ENCODE peak calls at places on chromosomes 2 and 18, in seven cellular contexts. One of them, this sample, is unnamed.
A peak's percentile ranks its signal among the peaks of the same experiment; 100 is the strongest.

GRCh38 chr2:217743407-217743806 is 259.4 kb downstream of the TNS1 start:
- DNase-seq in endodermal cell: peak; percentile 5
- DNase-seq in astrocyte: no peak
- DNase-seq in HFF-Myc: no peak
- DNase-seq in kidney: no peak
- DNase-seq in HCT116: no peak
- DNase-seq in uterus: no peak
- DNase-seq in this sample: no peak

GRCh38 chr2:75481041-75481836 is 79.5 kb downstream of the EVA1A start:
- DNase-seq in endodermal cell: peak; percentile 51
- DNase-seq in astrocyte: no peak
- DNase-seq in HFF-Myc: peak; percentile 44
- DNase-seq in kidney: no peak
- DNase-seq in HCT116: peak; percentile 10
- DNase-seq in uterus: no peak
- DNase-seq in this sample: peak; percentile 53

GRCh38 chr18:7133181-7133580 is 15.6 kb upstream of the LAMA1 start:
- DNase-seq in endodermal cell: no peak
- DNase-seq in astrocyte: peak; percentile 27
- DNase-seq in HFF-Myc: no peak
- DNase-seq in kidney: no peak
- DNase-seq in HCT116: no peak
- DNase-seq in uterus: no peak
- DNase-seq in this sample: no peak

GRCh38 chr2:205273627-205274026 is 408.7 kb upstream of the NRP2 start:
- DNase-seq in endodermal cell: no peak
- DNase-seq in astrocyte: no peak
- DNase-seq in HFF-Myc: no peak
- DNase-seq in kidney: no peak
- DNase-seq in HCT116: no peak
- DNase-seq in uterus: no peak
- DNase-seq in this sample: no peak

GRCh38 chr2:42407476-42407875 is 46.5 kb upstream of the COX7A2L start:
- DNase-seq in endodermal cell: no peak
- DNase-seq in astrocyte: no peak
- DNase-seq in HFF-Myc: no peak
- DNase-seq in kidney: no peak
- DNase-seq in HCT116: no peak
- DNase-seq in uterus: no peak
- DNase-seq in this sample: no peak

GRCh38 chr2:99662761-99663341 is 173.0 kb upstream of the REV1 start:
- DNase-seq in endodermal cell: no peak
- DNase-seq in astrocyte: peak; percentile 100
- DNase-seq in HFF-Myc: peak; percentile 89
- DNase-seq in kidney: no peak
- DNase-seq in HCT116: no peak
- DNase-seq in uterus: peak; percentile 54
- DNase-seq in this sample: peak; percentile 100

GRCh38 chr2:159366538-159366937 is 80.0 kb upstream of the WDSUB1 start:
- DNase-seq in endodermal cell: no peak
- DNase-seq in astrocyte: no peak
- DNase-seq in HFF-Myc: no peak
- DNase-seq in kidney: no peak
- DNase-seq in HCT116: no peak
- DNase-seq in uterus: no peak
- DNase-seq in this sample: no peak

GRCh38 chr2:30283931-30284565 is 52.7 kb downstream of the LBH start:
- DNase-seq in endodermal cell: no peak
- DNase-seq in astrocyte: no peak
- DNase-seq in HFF-Myc: no peak
- DNase-seq in kidney: no peak
- DNase-seq in HCT116: no peak
- DNase-seq in uterus: no peak
- DNase-seq in this sample: no peak

GRCh38 chr2:12813166-12813565 is 96.4 kb downstream of the TRIB2 start:
- DNase-seq in endodermal cell: no peak
- DNase-seq in astrocyte: no peak
- DNase-seq in HFF-Myc: no peak
- DNase-seq in kidney: no peak
- DNase-seq in HCT116: no peak
- DNase-seq in uterus: no peak
- DNase-seq in this sample: no peak

GRCh38 chr2:188316791-188317423 is 25.2 kb downstream of the GULP1 start:
- DNase-seq in endodermal cell: no peak
- DNase-seq in astrocyte: no peak
- DNase-seq in HFF-Myc: no peak
- DNase-seq in kidney: no peak
- DNase-seq in HCT116: no peak
- DNase-seq in uterus: no peak
- DNase-seq in this sample: no peak

GRCh38 chr2:25333981-25334380 is 7.7 kb downstream of the DNMT3A start:
- DNase-seq in endodermal cell: no peak
- DNase-seq in astrocyte: no peak
- DNase-seq in HFF-Myc: no peak
- DNase-seq in kidney: no peak
- DNase-seq in HCT116: no peak
- DNase-seq in uterus: no peak
- DNase-seq in this sample: no peak

GRCh38 chr2:224870341-224870740 is 154.2 kb upstream of the CCDC195 start:
- DNase-seq in endodermal cell: no peak
- DNase-seq in astrocyte: peak; percentile 13
- DNase-seq in HFF-Myc: no peak
- DNase-seq in kidney: no peak
- DNase-seq in HCT116: no peak
- DNase-seq in uterus: no peak
- DNase-seq in this sample: peak; percentile 61

GRCh38 chr2:178962805-178963433 is 87.0 kb downstream of the CCDC141 start:
- DNase-seq in endodermal cell: no peak
- DNase-seq in astrocyte: no peak
- DNase-seq in HFF-Myc: no peak
- DNase-seq in kidney: no peak
- DNase-seq in HCT116: no peak
- DNase-seq in uterus: no peak
- DNase-seq in this sample: no peak

GRCh38 chr2:25899404-25899925 is 21.2 kb upstream of the ASXL2 start:
- DNase-seq in endodermal cell: no peak
- DNase-seq in astrocyte: no peak
- DNase-seq in HFF-Myc: no peak
- DNase-seq in kidney: no peak
- DNase-seq in HCT116: no peak
- DNase-seq in uterus: no peak
- DNase-seq in this sample: no peak

GRCh38 chr2:75403991-75404428 is 156.7 kb downstream of the EVA1A start:
- DNase-seq in endodermal cell: no peak
- DNase-seq in astrocyte: peak; percentile 22
- DNase-seq in HFF-Myc: peak; percentile 53
- DNase-seq in kidney: no peak
- DNase-seq in HCT116: peak; percentile 39
- DNase-seq in uterus: no peak
- DNase-seq in this sample: peak; percentile 59

GRCh38 chr18:59877366-59877765 is 22.4 kb upstream of the PMAIP1 start:
- DNase-seq in endodermal cell: no peak
- DNase-seq in astrocyte: no peak
- DNase-seq in HFF-Myc: no peak
- DNase-seq in kidney: no peak
- DNase-seq in HCT116: no peak
- DNase-seq in uterus: no peak
- DNase-seq in this sample: peak; percentile 46

GRCh38 chr2:99692785-99693184 is 203.0 kb upstream of the REV1 start:
- DNase-seq in endodermal cell: peak; percentile 62
- DNase-seq in astrocyte: no peak
- DNase-seq in HFF-Myc: no peak
- DNase-seq in kidney: no peak
- DNase-seq in HCT116: no peak
- DNase-seq in uterus: no peak
- DNase-seq in this sample: no peak

GRCh38 chr2:27097341-27097740 is 10.8 kb downstream of the KHK start:
- DNase-seq in endodermal cell: no peak
- DNase-seq in astrocyte: no peak
- DNase-seq in HFF-Myc: no peak
- DNase-seq in kidney: peak; percentile 70
- DNase-seq in HCT116: no peak
- DNase-seq in uterus: no peak
- DNase-seq in this sample: no peak

GRCh38 chr2:27094353-27094984 is 7.9 kb downstream of the KHK start:
- DNase-seq in endodermal cell: no peak
- DNase-seq in astrocyte: no peak
- DNase-seq in HFF-Myc: no peak
- DNase-seq in kidney: peak; percentile 55
- DNase-seq in HCT116: no peak
- DNase-seq in uterus: no peak
- DNase-seq in this sample: no peak

GRCh38 chr2:27096748-27097297 is 10.3 kb downstream of the KHK start:
- DNase-seq in endodermal cell: no peak
- DNase-seq in astrocyte: no peak
- DNase-seq in HFF-Myc: no peak
- DNase-seq in kidney: peak; percentile 4
- DNase-seq in HCT116: no peak
- DNase-seq in uterus: no peak
- DNase-seq in this sample: no peak

GRCh38 chr2:27095427-27095744 is 8.8 kb downstream of the KHK start:
- DNase-seq in endodermal cell: no peak
- DNase-seq in astrocyte: no peak
- DNase-seq in HFF-Myc: no peak
- DNase-seq in kidney: no peak
- DNase-seq in HCT116: no peak
- DNase-seq in uterus: no peak
- DNase-seq in this sample: no peak

GRCh38 chr2:27095745-27096651 is 9.4 kb downstream of the KHK start:
- DNase-seq in endodermal cell: peak; percentile 89
- DNase-seq in astrocyte: no peak
- DNase-seq in HFF-Myc: no peak
- DNase-seq in kidney: peak; percentile 77
- DNase-seq in HCT116: no peak
- DNase-seq in uterus: peak; percentile 52
- DNase-seq in this sample: peak; percentile 57
- H3K4me3 ChIP-seq in endodermal cell: no peak overlapping the region
- H3K4me3 ChIP-seq in astrocyte: peak overlapping the region; percentile 19
- H3K4me3 ChIP-seq in HFF-Myc: no peak overlapping the region
- H3K4me3 ChIP-seq in kidney: peak overlapping the region; percentile 25
- H3K4me3 ChIP-seq in HCT116: no peak overlapping the region
- H3K4me3 ChIP-seq in uterus: peak overlapping the region; percentile 17
- H3K4me3 ChIP-seq in this sample: peak overlapping the region; percentile 22

GRCh38 chr2:237475704-237476107 is 11.3 kb upstream of the MLPH start:
- DNase-seq in endodermal cell: no peak
- DNase-seq in astrocyte: peak; percentile 83
- DNase-seq in HFF-Myc: no peak
- DNase-seq in kidney: no peak
- DNase-seq in HCT116: no peak
- DNase-seq in uterus: no peak
- DNase-seq in this sample: peak; percentile 71
- TF ChIP-seq CTCF in endodermal cell: no peak
- TF ChIP-seq CTCF in astrocyte: no peak
- TF ChIP-seq CTCF in HFF-Myc: no peak
- TF ChIP-seq CTCF in kidney: no peak
- TF ChIP-seq CTCF in HCT116: no peak
- TF ChIP-seq CTCF in uterus: no peak
- TF ChIP-seq CTCF in this sample: no peak

GRCh38 chr2:64610456-64610855 is 43.3 kb downstream of the SERTAD2 start:
- DNase-seq in endodermal cell: peak; percentile 32
- DNase-seq in astrocyte: no peak
- DNase-seq in HFF-Myc: no peak
- DNase-seq in kidney: no peak
- DNase-seq in HCT116: no peak
- DNase-seq in uterus: no peak
- DNase-seq in this sample: no peak

GRCh38 chr2:64606495-64607363 is 47.0 kb downstream of the SERTAD2 start:
- DNase-seq in endodermal cell: peak; percentile 91
- DNase-seq in astrocyte: no peak
- DNase-seq in HFF-Myc: no peak
- DNase-seq in kidney: peak; percentile 96
- DNase-seq in HCT116: no peak
- DNase-seq in uterus: peak; percentile 92
- DNase-seq in this sample: peak; percentile 84

GRCh38 chr2:64609229-64609994 is 44.3 kb downstream of the SERTAD2 start:
- DNase-seq in endodermal cell: peak; percentile 89
- DNase-seq in astrocyte: no peak
- DNase-seq in HFF-Myc: no peak
- DNase-seq in kidney: peak; percentile 83
- DNase-seq in HCT116: no peak
- DNase-seq in uterus: no peak
- DNase-seq in this sample: peak; percentile 51

GRCh38 chr2:64607381-64607780 is 46.3 kb downstream of the SERTAD2 start:
- DNase-seq in endodermal cell: no peak
- DNase-seq in astrocyte: no peak
- DNase-seq in HFF-Myc: no peak
- DNase-seq in kidney: no peak
- DNase-seq in HCT116: no peak
- DNase-seq in uterus: no peak
- DNase-seq in this sample: no peak

GRCh38 chr2:64608867-64609228 is 44.9 kb downstream of the SERTAD2 start:
- DNase-seq in endodermal cell: no peak
- DNase-seq in astrocyte: no peak
- DNase-seq in HFF-Myc: no peak
- DNase-seq in kidney: peak; percentile 80
- DNase-seq in HCT116: no peak
- DNase-seq in uterus: no peak
- DNase-seq in this sample: no peak
- H3K4me3 ChIP-seq in endodermal cell: no peak overlapping the region
- H3K4me3 ChIP-seq in astrocyte: no peak overlapping the region
- H3K4me3 ChIP-seq in HFF-Myc: peak overlapping the region; percentile 16
- H3K4me3 ChIP-seq in kidney: peak overlapping the region; percentile 8
- H3K4me3 ChIP-seq in HCT116: no peak overlapping the region
- H3K4me3 ChIP-seq in uterus: peak overlapping the region; percentile 54
- H3K4me3 ChIP-seq in this sample: no peak overlapping the region

GRCh38 chr18:35161934-35162333 is 78.9 kb upstream of the ZNF397 start:
- DNase-seq in endodermal cell: no peak
- DNase-seq in astrocyte: no peak
- DNase-seq in HFF-Myc: no peak
- DNase-seq in kidney: no peak
- DNase-seq in HCT116: no peak
- DNase-seq in uterus: no peak
- DNase-seq in this sample: no peak

GRCh38 chr18:35162995-35163394 is 77.8 kb upstream of the ZNF397 start:
- DNase-seq in endodermal cell: no peak
- DNase-seq in astrocyte: no peak
- DNase-seq in HFF-Myc: no peak
- DNase-seq in kidney: no peak
- DNase-seq in HCT116: no peak
- DNase-seq in uterus: no peak
- DNase-seq in this sample: no peak

GRCh38 chr18:35158728-35159443 is 81.9 kb upstream of the ZNF397 start:
- DNase-seq in endodermal cell: no peak
- DNase-seq in astrocyte: no peak
- DNase-seq in HFF-Myc: no peak
- DNase-seq in kidney: no peak
- DNase-seq in HCT116: no peak
- DNase-seq in uterus: no peak
- DNase-seq in this sample: no peak

GRCh38 chr18:35163736-35164532 is 76.9 kb upstream of the ZNF397 start:
- DNase-seq in endodermal cell: no peak
- DNase-seq in astrocyte: no peak
- DNase-seq in HFF-Myc: no peak
- DNase-seq in kidney: no peak
- DNase-seq in HCT116: no peak
- DNase-seq in uterus: no peak
- DNase-seq in this sample: no peak

DNA sequence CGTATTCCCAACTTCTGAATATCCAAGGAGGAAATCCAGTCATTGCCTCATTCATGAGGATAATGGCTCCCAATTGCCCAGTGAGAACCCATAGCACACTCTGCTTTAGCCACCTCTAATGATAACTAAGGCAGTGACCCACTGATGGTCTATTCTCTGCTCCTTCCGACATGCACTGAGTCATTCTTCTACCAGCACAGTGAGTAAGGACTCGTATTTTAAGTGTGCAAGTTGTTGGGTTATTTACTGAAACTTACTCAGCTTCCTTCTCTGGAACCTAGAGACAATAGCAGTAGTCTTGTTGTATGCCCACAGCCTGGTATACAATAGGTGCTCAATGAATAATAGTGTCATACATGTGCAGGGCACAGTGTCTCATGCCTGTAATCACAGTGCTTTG is 81.1 kb upstream of the ZNF397 start:
- DNase-seq in endodermal cell: no peak
- DNase-seq in astrocyte: no peak
- DNase-seq in HFF-Myc: no peak
- DNase-seq in kidney: no peak
- DNase-seq in HCT116: no peak
- DNase-seq in uterus: no peak
- DNase-seq in this sample: no peak
- TF ChIP-seq CTCF in endodermal cell: no peak
- TF ChIP-seq CTCF in astrocyte: no peak
- TF ChIP-seq CTCF in HFF-Myc: no peak
- TF ChIP-seq CTCF in kidney: no peak
- TF ChIP-seq CTCF in HCT116: no peak
- TF ChIP-seq CTCF in uterus: no peak
- TF ChIP-seq CTCF in this sample: no peak